ENCODE peak calls at places on chromosomes 16 and 17, in five cellular contexts. G is RWPE2, U is HepG2, C is Peyer's patch, X is RWPE1. K is an unnamed sample.

GRCh38 chr16:81797443-81797842 is 18.4 kb downstream of the PLCG2 start:
- DNase-seq in U (no peak), C (no peak), X (no peak), G (no peak), K (no peak)

GRCh38 chr16:29663020-29663828 is at the start of gene SPN:
- DNase-seq in C (no peak), X (no peak), U (no peak), G (no peak), K (no peak)

GRCh38 chr16:86575754-86576557 is 2.4 kb upstream of the FOXL1 start:
- DNase-seq in G (peak), X (peak), U (peak), C (peak), K (peak)

GRCh38 chr17:58993322-58993721 is 113.4 kb downstream of the TRIM37 start:
- DNase-seq in U (no peak), G (no peak), C (no peak), X (no peak), K (no peak)

GRCh38 chr16:82506734-82507133 is 120.0 kb upstream of the CDH13 start:
- DNase-seq in C (no peak), X (no peak), U (no peak), G (no peak), K (no peak)

GRCh38 chr17:77531641-77532040 is 390.9 kb downstream of the SEC14L1 start:
- DNase-seq in G (no peak), X (no peak), C (no peak), U (no peak), K (no peak)

GRCh38 chr16:53756329-53756996 is 52.5 kb downstream of the FTO start:
- DNase-seq in C (no peak), X (no peak), U (peak), G (no peak), K (no peak)

GRCh38 chr16:694187-694862 is 4.1 kb upstream of the WDR24 start:
- DNase-seq in U (no peak), C (no peak), G (no peak), X (no peak), K (no peak)

GRCh38 chr16:53207810-53208752 is 153.3 kb downstream of the CHD9 start:
- DNase-seq in X (peak), G (no peak), C (no peak), U (peak), K (peak)

GRCh38 chr17:74631468-74632195 is 8.1 kb upstream of the CD300E start:
- DNase-seq in G (no peak), C (no peak), X (no peak), U (no peak), K (no peak)

GRCh38 chr16:88010343-88010970 is 59.2 kb downstream of the BANP start:
- DNase-seq in X (no peak), G (no peak), C (no peak), U (no peak), K (no peak)

GRCh38 chr16:88435437-88436355 is 17.4 kb upstream of the ZFPM1 start:
- DNase-seq in C (no peak), U (no peak), G (no peak), X (no peak), K (no peak)

GRCh38 chr17:15954222-15954621 is 9.3 kb downstream of the ADORA2B start:
- DNase-seq in U (no peak), X (peak), G (peak), C (no peak), K (peak)

GRCh38 chr16:58494981-58495860 is 4.7 kb upstream of the NDRG4 start:
- DNase-seq in U (peak), X (peak), G (peak), C (no peak), K (peak)

GRCh38 chr17:14871921-14872320 is 393.2 kb downstream of the PMP22 start:
- DNase-seq in U (no peak), G (no peak), C (no peak), X (peak), K (peak)

GRCh38 chr16:66289986-66290385 is 76.5 kb upstream of the CDH5 start:
- DNase-seq in U (no peak), G (peak), X (no peak), C (no peak), K (no peak)

GRCh38 chr17:15392326-15392739 is 50.9 kb upstream of the TEKT3 start:
- DNase-seq in X (peak), C (no peak), G (no peak), U (no peak), K (peak)

GRCh38 chr17:27340575-27340974 is 46.7 kb downstream of the WSB1 start:
- DNase-seq in C (no peak), U (no peak), G (no peak), X (no peak), K (no peak)

GRCh38 chr16:17389392-17389791 is 81.4 kb downstream of the XYLT1 start:
- DNase-seq in U (no peak), C (no peak), X (no peak), G (no peak), K (peak)

GRCh38 chr16:66926171-66926570 is 836 bp upstream of the RRAD start:
- DNase-seq in G (no peak), U (no peak), C (no peak), X (no peak), K (no peak)

GRCh38 chr16:19884021-19884485 is 595 bp downstream of the GPRC5B start:
- DNase-seq in C (no peak), U (no peak), X (no peak), G (no peak), K (no peak)

GRCh38 chr16:48432136-48432535 is 46.9 kb upstream of the SIAH1 start:
- DNase-seq in G (no peak), C (no peak), X (no peak), U (no peak), K (peak)

GRCh38 chr16:87572959-87573358 is 29.3 kb upstream of the JPH3 start:
- DNase-seq in U (no peak), G (peak), C (no peak), X (no peak), K (no peak)

GRCh38 chr16:12900599-12901203 is 697 bp upstream of the SHISA9 start:
- DNase-seq in X (no peak), G (no peak), C (no peak), U (no peak), K (no peak)

GRCh38 chr17:36198831-36199465 is 2.4 kb upstream of the CCL3L1 start:
- DNase-seq in X (no peak), U (no peak), G (no peak), C (no peak), K (no peak)

GRCh38 chr17:81533713-81534141 is 5.5 kb downstream of the FSCN2 start:
- DNase-seq in X (no peak), U (no peak), G (no peak), C (no peak), K (no peak)

GRCh38 chr17:29155966-29156338 is 24.2 kb downstream of the MYO18A start:
- DNase-seq in U (no peak), G (no peak), C (no peak), X (no peak), K (no peak)

GRCh38 chr16:55621771-55622170 is 34.0 kb upstream of the SLC6A2 start:
- DNase-seq in C (no peak), X (no peak), G (no peak), U (no peak), K (no peak)

GRCh38 chr16:89094252-89094901 is 725 bp downstream of the ACSF3 start:
- DNase-seq in G (no peak), C (no peak), X (peak), U (peak), K (peak)

GRCh38 chr17:78314683-78315354 is 45.1 kb downstream of the SOCS3 start:
- DNase-seq in U (no peak), X (no peak), G (no peak), C (no peak), K (no peak)

GRCh38 chr17:44979426-44980273 is 11.5 kb upstream of the C1QL1 start:
- DNase-seq in C (no peak), X (no peak), U (no peak), G (no peak), K (no peak)

GRCh38 chr17:33732116-33732515 is 439.0 kb upstream of the ASIC2 start:
- DNase-seq in C (no peak), X (peak), G (no peak), U (peak), K (peak)

GRCh38 chr16:4803479-4804243 is 1.2 kb upstream of the ROGDI start:
- DNase-seq in U (no peak), X (no peak), C (no peak), G (no peak), K (no peak)

GRCh38 chr16:4801051-4801961 is 1.1 kb downstream of the ROGDI start:
- DNase-seq in C (no peak), U (no peak), X (no peak), G (no peak), K (no peak)

GRCh38 chr16:4801962-4802658 is at the start of gene ROGDI:
- DNase-seq in C (peak), U (peak), X (peak), G (peak), K (peak)

GRCh38 chr16:4800290-4801041 is 2.0 kb downstream of the ROGDI start:
- DNase-seq in G (no peak), C (peak), X (peak), U (peak), K (peak)

DNA sequence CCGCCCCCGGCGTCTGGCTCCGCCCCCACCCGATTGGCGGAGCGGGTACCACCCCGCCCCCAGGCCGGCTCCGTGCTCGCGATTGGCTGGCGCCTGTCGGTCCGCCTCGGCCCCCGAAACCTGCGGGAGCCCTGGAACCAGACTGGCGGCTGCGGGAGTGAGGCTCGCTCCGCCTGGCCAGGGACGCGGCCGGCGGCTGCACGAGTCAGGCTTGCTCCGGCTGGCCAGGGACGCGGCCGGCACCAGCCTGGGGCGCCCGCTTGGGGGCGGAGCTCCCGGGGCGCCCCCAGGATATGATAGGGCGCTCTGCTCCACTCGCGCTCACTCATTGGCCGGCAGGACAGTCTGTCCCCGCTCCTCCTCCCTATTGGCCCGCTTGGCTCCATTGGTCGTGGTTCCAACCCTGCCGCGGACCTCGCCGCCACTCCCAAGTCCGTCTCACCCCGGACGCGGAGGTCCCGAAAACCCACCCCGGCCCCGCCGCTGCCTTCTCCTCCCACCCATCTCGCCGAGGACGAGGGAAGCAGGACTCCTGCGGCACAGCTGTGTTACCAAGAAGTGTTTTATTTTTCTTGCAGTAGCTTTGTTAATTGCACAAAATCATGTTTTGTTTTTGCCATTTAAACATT is 340 bp upstream of the ROGDI start:
- DNase-seq in X (peak), C (peak), U (peak), G (peak), K (peak)
- TF ChIP-seq CTCF in X (no peak), C (peak), U (no peak), G (no peak), K (no peak)

GRCh38 chr17:56142781-56143180 is 10.5 kb upstream of the ANKFN1 start:
- DNase-seq in C (no peak), G (no peak), U (no peak), X (no peak), K (no peak)

GRCh38 chr17:56148333-56148732 is 4.9 kb upstream of the ANKFN1 start:
- DNase-seq in X (no peak), U (peak), C (no peak), G (no peak), K (no peak)

GRCh38 chr17:56144205-56144604 is 9.1 kb upstream of the ANKFN1 start:
- DNase-seq in U (no peak), G (no peak), C (no peak), X (no peak), K (no peak)

GRCh38 chr17:56149266-56150036 is 3.8 kb upstream of the ANKFN1 start:
- DNase-seq in X (no peak), G (no peak), U (no peak), C (no peak), K (no peak)

DNA sequence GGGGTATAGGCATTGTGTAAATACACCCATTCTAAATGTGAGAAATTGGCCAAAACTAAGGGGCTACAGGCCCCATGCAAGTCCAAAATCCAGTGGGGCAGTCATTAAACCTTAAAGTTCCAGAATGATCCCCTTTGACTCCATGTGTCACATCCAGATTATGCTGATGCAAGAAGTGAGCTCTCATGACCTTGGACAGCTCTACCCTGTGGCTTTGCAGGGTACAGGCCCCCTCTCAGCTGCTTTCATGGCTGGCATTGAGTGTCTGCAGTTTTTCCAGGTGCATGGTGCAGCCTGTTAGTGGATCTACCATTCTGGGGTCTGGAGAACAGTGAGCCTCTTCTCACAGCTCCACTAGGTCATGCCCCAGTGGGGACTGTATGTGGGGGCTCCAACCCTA is 7.3 kb upstream of the ANKFN1 start:
- DNase-seq in U (no peak), C (no peak), G (no peak), X (no peak), K (no peak)
- TF ChIP-seq CTCF in U (no peak), C (no peak), G (no peak), X (no peak), K (no peak)

GRCh38 chr17:73481672-73482071 is 162.6 kb downstream of the SDK2 start:
- DNase-seq in X (no peak), C (no peak), U (no peak), G (no peak), K (no peak)

GRCh38 chr17:73476890-73477350 is 165.1 kb upstream of the CDC42EP4 start:
- DNase-seq in G (no peak), X (no peak), C (no peak), U (no peak), K (no peak)

GRCh38 chr17:73480740-73481139 is 163.5 kb downstream of the SDK2 start:
- DNase-seq in U (no peak), X (no peak), G (no peak), C (no peak), K (no peak)

GRCh38 chr17:73482251-73482661 is 162.0 kb downstream of the SDK2 start:
- DNase-seq in U (no peak), C (no peak), X (no peak), G (no peak), K (no peak)

DNA sequence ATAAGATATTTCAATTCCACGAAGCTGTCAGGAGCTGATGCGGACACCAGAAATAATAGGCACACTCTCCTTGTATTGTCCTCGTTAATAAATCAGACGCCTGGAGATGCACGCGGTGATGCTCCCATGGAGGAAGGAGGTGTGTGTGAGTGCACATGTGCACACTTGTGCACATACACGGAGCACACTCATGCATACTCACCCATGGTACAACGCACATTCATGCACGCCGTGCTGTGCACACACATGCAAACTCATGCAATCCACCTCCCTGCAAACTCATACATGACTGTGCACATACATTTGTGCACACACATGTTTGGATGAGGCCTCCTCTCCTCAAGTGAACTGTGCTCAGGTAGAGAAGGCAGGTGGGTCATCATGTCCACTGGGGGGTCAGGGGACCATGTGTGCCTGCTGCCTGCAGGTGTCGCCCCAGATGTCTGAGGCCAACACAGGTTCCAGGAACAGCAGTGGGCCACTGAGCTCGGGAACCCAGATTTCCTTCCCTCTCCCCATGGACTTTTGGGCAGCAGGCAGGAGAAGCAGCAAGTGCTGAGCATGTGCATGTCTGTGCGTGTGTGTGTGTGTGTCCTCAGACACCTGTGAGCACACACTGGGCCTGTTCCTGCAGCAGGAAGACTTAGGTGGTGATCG is 165.3 kb downstream of the SDK2 start:
- DNase-seq in X (no peak), G (no peak), U (peak), C (no peak), K (no peak)
- TF ChIP-seq CTCF in X (no peak), G (no peak), U (peak), C (no peak), K (peak)

DNA sequence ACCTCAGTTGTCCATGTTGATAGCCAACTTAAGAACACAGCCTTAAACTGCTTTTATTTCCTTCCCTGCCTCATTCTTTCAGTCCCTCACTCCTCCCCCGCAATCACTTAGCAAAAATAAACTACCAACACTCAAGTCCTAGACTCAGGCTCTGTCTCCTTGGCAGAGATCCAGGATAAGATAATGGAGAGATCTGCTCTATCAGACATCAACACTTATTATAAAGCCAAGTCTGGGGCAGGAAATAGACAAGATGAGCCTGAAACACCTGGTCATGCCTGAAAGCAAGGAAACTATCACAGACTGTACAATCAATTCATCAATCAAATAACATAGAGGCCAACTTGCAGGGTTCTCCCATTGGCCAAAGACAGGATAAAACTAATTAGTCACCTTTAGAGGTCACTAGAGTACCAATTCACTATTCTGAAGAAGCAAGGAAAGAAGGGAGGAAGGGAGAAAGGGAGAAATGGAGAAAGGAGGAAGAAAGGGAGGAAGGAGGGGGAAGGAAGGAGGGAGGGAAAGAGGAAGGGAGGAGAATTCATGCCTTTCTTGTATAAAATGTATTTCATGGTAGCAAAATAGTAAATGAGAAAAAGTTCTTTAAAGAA is 15.6 kb downstream of the HYDIN start:
- DNase-seq in X (peak), G (no peak), C (no peak), U (peak), K (peak)
- TF ChIP-seq CTCF in X (no peak), G (peak), C (peak), U (peak), K (peak)

GRCh38 chr16:31301708-31302400 is 42.1 kb downstream of the ITGAM start:
- DNase-seq in G (no peak), U (no peak), X (peak), C (no peak), K (peak)

GRCh38 chr16:31297496-31297895 is 37.7 kb downstream of the ITGAM start:
- DNase-seq in C (no peak), X (no peak), U (no peak), G (no peak), K (no peak)

GRCh38 chr16:31295206-31295605 is 35.4 kb downstream of the ITGAM start:
- DNase-seq in G (no peak), C (no peak), U (no peak), X (no peak), K (no peak)

GRCh38 chr16:31298340-31298739 is 38.6 kb downstream of the ITGAM start:
- DNase-seq in G (no peak), U (no peak), X (no peak), C (no peak), K (no peak)

DNA sequence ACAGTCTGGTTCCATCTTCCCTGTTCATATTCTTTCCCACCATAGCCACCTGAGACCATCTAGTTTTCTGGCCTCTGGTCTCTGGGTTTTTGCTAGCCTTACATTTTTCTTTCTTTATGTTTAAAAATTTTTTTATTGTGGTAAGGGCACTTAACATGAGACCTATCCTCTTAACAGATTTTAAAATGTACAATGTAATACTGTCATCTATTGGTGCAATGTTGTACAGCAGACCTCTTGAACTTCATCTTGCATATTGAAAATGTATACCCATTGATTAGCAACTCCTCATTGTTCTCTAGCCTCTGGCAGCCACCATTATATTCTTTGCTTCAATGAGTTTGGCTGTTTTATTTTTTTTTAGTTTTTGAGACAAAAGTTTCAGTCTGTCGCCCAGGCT is 39.2 kb downstream of the ITGAM start:
- DNase-seq in G (no peak), U (peak), C (no peak), X (no peak), K (peak)
- TF ChIP-seq CTCF in G (peak), U (peak), C (peak), X (peak), K (peak)

DNA sequence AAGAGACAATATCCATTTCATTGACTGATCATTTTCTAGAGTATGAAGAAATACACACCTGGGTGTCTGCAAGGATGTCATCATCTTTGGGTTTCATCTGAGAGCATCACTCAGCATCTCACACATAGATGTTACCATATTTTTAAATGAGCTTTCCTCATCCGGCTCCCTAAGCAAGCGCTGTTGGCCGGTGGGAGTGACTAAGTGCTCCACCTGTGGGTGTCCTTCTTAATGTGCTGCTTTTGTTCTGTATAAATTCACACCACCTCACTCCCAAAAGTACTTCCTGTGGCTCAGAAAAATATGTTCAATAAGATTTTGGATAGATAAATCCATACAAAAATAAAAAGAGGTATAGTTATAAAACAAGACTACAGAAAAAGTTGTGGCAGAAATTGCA is 7.4 kb downstream of the SSTR2 start:
- DNase-seq in X (no peak), U (no peak), G (no peak), C (no peak), K (no peak)
- TF ChIP-seq CTCF in X (no peak), U (no peak), G (no peak), C (no peak), K (no peak)

GRCh38 chr17:32266389-32267269 is 997 bp downstream of the RHBDL3 start:
- DNase-seq in X (no peak), G (no peak), U (no peak), C (no peak), K (no peak)
- TF ChIP-seq CTCF in X (no peak), G (no peak), U (no peak), C (no peak), K (no peak)

GRCh38 chr17:2481760-2482159 is 29.9 kb downstream of the METTL16 start:
- DNase-seq in U (no peak), X (no peak), C (no peak), G (no peak), K (no peak)
- TF ChIP-seq CTCF in U (no peak), X (no peak), C (no peak), G (no peak), K (no peak)